ENCODE peak calls at places on chromosomes 6 and 20, in five cellular contexts. M is IMR-90, Y is H9, C is neuronal stem cell, Z is mesenchymal stem cell. T is an unnamed sample.

GRCh38 chr20:48599748-48600469 is 227.9 kb downstream of the PREX1 start:
- DNase-seq in M (no peak), Y (no peak), C (no peak), Z (no peak), T (no peak)

GRCh38 chr20:44021900-44022299 is 107.2 kb downstream of the TOX2 start:
- DNase-seq in M (no peak), Y (no peak), C (no peak), Z (no peak), T (no peak)

GRCh38 chr20:8901237-8902025 is 167.5 kb upstream of the PLCB4 start:
- DNase-seq in M (no peak), Y (no peak), C (no peak), Z (no peak), T (no peak)

GRCh38 chr6:111888928-111889696 is 15.9 kb upstream of the FYN start:
- DNase-seq in M (peak; percentile 30), Y (peak; percentile 88), C (peak; percentile 66), Z (peak; percentile 41), T (no peak)

GRCh38 chr20:63664861-63665594 is 6.9 kb downstream of the RTEL1 start:
- DNase-seq in M (no peak), Y (peak; percentile 72), C (peak; percentile 72), Z (no peak), T (no peak)

GRCh38 chr20:5001174-5002076 is at the start of gene SLC23A2:
- DNase-seq in M (no peak), Y (peak; percentile 53), C (no peak), Z (peak; percentile 36), T (no peak)

GRCh38 chr6:144681334-144681733 is 396.2 kb downstream of the UTRN start:
- DNase-seq in M (no peak), Y (no peak), C (no peak), Z (no peak), T (no peak)

GRCh38 chr20:62824476-62825287 is 7.8 kb downstream of the COL9A3 start:
- DNase-seq in M (no peak), Y (peak; percentile 75), C (no peak), Z (no peak), T (peak; percentile 54)

GRCh38 chr6:42453649-42454427 is 2.1 kb upstream of the TRERF1 start:
- DNase-seq in M (peak; percentile 39), Y (peak; percentile 65), C (peak; percentile 66), Z (peak; percentile 72), T (peak; percentile 67)

GRCh38 chr20:1891263-1892121 is 3.7 kb upstream of the SIRPA start:
- DNase-seq in M (no peak), Y (no peak), C (no peak), Z (no peak), T (no peak)

GRCh38 chr6:33958208-33958862 is 154.5 kb upstream of the MLN start:
- DNase-seq in M (no peak), Y (peak; percentile 68), C (peak; percentile 43), Z (no peak), T (peak; percentile 82)

GRCh38 chr20:53915459-53916172 is 154.8 kb downstream of the BCAS1 start:
- DNase-seq in M (peak; percentile 86), Y (peak; percentile 87), C (peak; percentile 91), Z (peak; percentile 94), T (peak; percentile 59)

GRCh38 chr6:147711511-147711910 is 203.0 kb downstream of the SAMD5 start:
- DNase-seq in M (no peak), Y (no peak), C (no peak), Z (no peak), T (no peak)

GRCh38 chr6:75210885-75211739 is 5.3 kb upstream of the COL12A1 start:
- DNase-seq in M (peak; percentile 79), Y (no peak), C (peak; percentile 61), Z (peak; percentile 76), T (no peak)

GRCh38 chr20:36861875-36862801 is 13.8 kb upstream of the TLDC2 start:
- DNase-seq in M (peak; percentile 83), Y (peak; percentile 52), C (no peak), Z (peak; percentile 93), T (peak; percentile 61)

GRCh38 chr20:25296094-25297093 is 48.5 kb downstream of the PYGB start:
- DNase-seq in M (peak; percentile 24), Y (no peak), C (no peak), Z (no peak), T (no peak)

GRCh38 chr6:138430361-138431145 is 26.5 kb downstream of the HEBP2 start:
- DNase-seq in M (no peak), Y (no peak), C (no peak), Z (no peak), T (no peak)

GRCh38 chr6:41561931-41562632 is 15.9 kb downstream of the FOXP4 start:
- DNase-seq in M (no peak), Y (no peak), C (no peak), Z (no peak), T (no peak)

GRCh38 chr20:19828233-19828632 is 70.2 kb downstream of the RIN2 start:
- DNase-seq in M (peak; percentile 82), Y (no peak), C (no peak), Z (peak; percentile 79), T (no peak)

GRCh38 chr6:166955865-166956443 is 396 bp downstream of the RNASET2 start:
- DNase-seq in M (peak; percentile 15), Y (no peak), C (no peak), Z (no peak), T (no peak)

GRCh38 chr6:167803816-167804215 is 22.9 kb upstream of the AFDN start:
- DNase-seq in M (no peak), Y (no peak), C (no peak), Z (no peak), T (no peak)

GRCh38 chr20:17806739-17807441 is 107.1 kb downstream of the BANF2 start:
- DNase-seq in M (peak; percentile 78), Y (peak; percentile 74), C (no peak), Z (no peak), T (peak; percentile 64)

GRCh38 chr6:24753545-24753944 is 21.2 kb upstream of the GMNN start:
- DNase-seq in M (no peak), Y (no peak), C (no peak), Z (no peak), T (no peak)

GRCh38 chr20:45097485-45098095 is 3.3 kb downstream of the KCNS1 start:
- DNase-seq in M (no peak), Y (peak; percentile 50), C (no peak), Z (no peak), T (no peak)

GRCh38 chr20:54619181-54619580 is 143.8 kb downstream of the DOK5 start:
- DNase-seq in M (no peak), Y (no peak), C (no peak), Z (no peak), T (no peak)

GRCh38 chr6:169571123-169571962 is 130.5 kb downstream of the WDR27 start:
- DNase-seq in M (peak; percentile 74), Y (no peak), C (no peak), Z (peak; percentile 5), T (no peak)

GRCh38 chr6:166615059-166615770 is 11.8 kb downstream of the RPS6KA2 start:
- DNase-seq in M (no peak), Y (no peak), C (no peak), Z (peak; percentile 73), T (no peak)

GRCh38 chr6:1311400-1312192 is at the start of gene FOXQ1:
- DNase-seq in M (peak; percentile 40), Y (peak; percentile 64), C (no peak), Z (peak; percentile 45), T (no peak)

GRCh38 chr6:144757299-144757698 is 472.2 kb downstream of the UTRN start:
- DNase-seq in M (peak; percentile 6), Y (no peak), C (no peak), Z (no peak), T (no peak)

GRCh38 chr6:158448856-158449255 is 111.0 kb upstream of the TMEM181 start:
- DNase-seq in M (no peak), Y (no peak), C (no peak), Z (no peak), T (no peak)

GRCh38 chr6:157442296-157442695 is 61.3 kb downstream of the ZDHHC14 start:
- DNase-seq in M (peak; percentile 55), Y (no peak), C (no peak), Z (peak; percentile 66), T (no peak)

GRCh38 chr20:19338380-19338779 is 125.9 kb downstream of the SLC24A3 start:
- DNase-seq in M (no peak), Y (no peak), C (no peak), Z (no peak), T (no peak)

GRCh38 chr20:55252525-55252924 is 752.8 kb downstream of the CBLN4 start:
- DNase-seq in M (no peak), Y (no peak), C (no peak), Z (no peak), T (no peak)

GRCh38 chr6:344816-345340 is 46.7 kb upstream of the IRF4 start:
- DNase-seq in M (peak; percentile 53), Y (no peak), C (no peak), Z (peak; percentile 79), T (no peak)

GRCh38 chr6:127342296-127342945 is 988 bp downstream of the ECHDC1 start:
- DNase-seq in M (peak; percentile 54), Y (peak; percentile 32), C (peak; percentile 39), Z (peak; percentile 51), T (no peak)

GRCh38 chr20:60976913-60977312 is 275.1 kb upstream of the CDH4 start:
- DNase-seq in M (no peak), Y (no peak), C (no peak), Z (no peak), T (no peak)

GRCh38 chr6:137165375-137166246 is 7.8 kb downstream of the IL22RA2 start:
- DNase-seq in M (no peak), Y (no peak), C (no peak), Z (no peak), T (no peak)

GRCh38 chr20:44203161-44203560 is 7.4 kb downstream of the OSER1 start:
- DNase-seq in M (peak; percentile 41), Y (no peak), C (no peak), Z (peak; percentile 72), T (no peak)

GRCh38 chr20:51800132-51800721 is 2.1 kb downstream of the SALL4 start:
- DNase-seq in M (no peak), Y (peak; percentile 97), C (peak; percentile 86), Z (peak; percentile 61), T (peak; percentile 82)
- H4K91ac ChIP-seq in M (no peak overlapping the region), Y (no peak overlapping the region), C (no peak overlapping the region), Z (no peak overlapping the region), T (peak overlapping the region; percentile 58)

GRCh38 chr20:47347661-47348462 is 8.6 kb downstream of the ZMYND8 start:
- DNase-seq in M (no peak), Y (no peak), C (no peak), Z (no peak), T (no peak)
- H4K91ac ChIP-seq in M (peak overlapping the region; percentile 80), Y (peak overlapping the region; percentile 56), C (no peak overlapping the region), Z (no peak overlapping the region), T (peak overlapping the region; percentile 63)

DNA sequence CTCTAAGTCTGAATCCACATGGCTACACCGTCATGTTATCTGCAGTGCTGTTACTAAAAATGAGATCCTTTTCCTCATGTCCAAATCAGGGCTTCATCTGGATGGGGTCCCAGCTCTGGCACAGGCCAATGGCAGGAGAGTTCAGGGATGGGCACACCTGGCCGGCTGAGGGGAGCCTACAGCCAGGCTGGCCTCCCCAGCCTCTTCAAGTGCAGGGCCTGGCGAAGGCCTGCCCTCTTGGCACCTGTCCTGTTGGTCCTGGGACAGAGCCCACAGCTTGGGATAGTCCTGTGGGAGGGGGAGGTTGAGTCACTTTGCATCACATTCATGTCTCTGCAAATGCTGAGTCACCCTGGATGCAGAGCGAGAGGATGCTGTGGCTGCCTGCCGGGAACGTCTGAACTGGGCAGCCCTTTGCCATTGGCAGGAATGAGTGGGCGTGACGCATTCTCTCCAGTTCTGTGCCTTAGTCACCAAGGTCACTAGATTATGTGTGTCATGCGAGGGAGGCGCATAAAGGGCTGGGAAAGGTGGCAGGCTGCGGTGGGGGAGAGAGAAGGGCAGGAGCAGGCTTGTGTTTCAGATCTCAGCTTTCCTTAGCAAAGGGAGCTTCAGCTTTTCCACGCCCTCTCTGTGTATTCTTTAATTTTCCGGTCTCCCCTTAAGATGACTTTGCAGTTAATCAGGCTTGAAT is 223.2 kb upstream of the ECI2 start:
- DNase-seq in M (peak; percentile 100), Y (peak; percentile 85), C (peak; percentile 23), Z (peak; percentile 99), T (peak; percentile 53)
- H4K91ac ChIP-seq in M (peak overlapping the region; percentile 99), Y (no peak overlapping the region), C (no peak overlapping the region), Z (peak overlapping the region; percentile 60), T (peak overlapping the region; percentile 63)

GRCh38 chr6:117829594-117830319 is 77.3 kb upstream of the SLC35F1 start:
- DNase-seq in M (peak; percentile 30), Y (peak; percentile 78), C (peak; percentile 54), Z (peak; percentile 59), T (peak; percentile 78)
- H4K91ac ChIP-seq in M (no peak overlapping the region), Y (no peak overlapping the region), C (no peak overlapping the region), Z (no peak overlapping the region), T (peak overlapping the region; percentile 97)